ENCODE peak calls at places on chromosome 3, in six cellular contexts. O is thyroid gland; C is left lung; U is endothelial cell of umbilical vein; N is CD4-positive, alpha-beta T cell; I is GM23338. K is an unnamed sample. For H3K27me3, the result is how much of the 10 kb centered on the place peaks cover.

GRCh38 chr3:59422312-59422711 is 372.5 kb upstream of the CFAP20DC start:
- DNase-seq in C (no peak), N (no peak), I (no peak), O (no peak), U (no peak), K (peak)

GRCh38 chr3:10707984-10708868 is 107.8 kb upstream of the SLC6A11 start:
- DNase-seq in N (no peak), O (no peak), I (peak), U (no peak), C (no peak), K (no peak)

GRCh38 chr3:118501152-118501551 is 533.5 kb downstream of the IGSF11 start:
- DNase-seq in I (peak), N (no peak), C (peak), U (peak), O (peak), K (no peak)

GRCh38 chr3:184578822-184579221 is 17.2 kb downstream of the EPHB3 start:
- DNase-seq in U (no peak), N (no peak), I (no peak), C (no peak), O (no peak), K (no peak)

GRCh38 chr3:13543251-13543650 is 5.7 kb upstream of the FBLN2 start:
- DNase-seq in U (no peak), O (peak), N (no peak), C (peak), I (no peak), K (peak)

GRCh38 chr3:119636194-119636593 is 24.2 kb downstream of the POPDC2 start:
- DNase-seq in N (no peak), I (no peak), O (no peak), U (peak), C (no peak), K (no peak)

GRCh38 chr3:194075802-194076460 is 60.0 kb upstream of the HES1 start:
- DNase-seq in C (no peak), O (peak), N (no peak), I (no peak), U (no peak), K (no peak)

GRCh38 chr3:64311424-64311920 is 86.2 kb upstream of the PRICKLE2 start:
- DNase-seq in I (no peak), U (peak), O (no peak), C (no peak), N (no peak), K (no peak)

GRCh38 chr3:24387493-24387892 is 107.2 kb downstream of the THRB start:
- DNase-seq in U (no peak), O (no peak), C (no peak), I (no peak), N (no peak), K (peak)

GRCh38 chr3:115085197-115085865 is 61.8 kb downstream of the ZBTB20 start:
- DNase-seq in I (peak), O (no peak), U (no peak), C (no peak), N (no peak), K (no peak)

GRCh38 chr3:12356996-12357395 is 68.1 kb downstream of the PPARG start:
- DNase-seq in N (no peak), O (no peak), U (no peak), C (peak), I (no peak), K (no peak)

GRCh38 chr3:14847613-14848541 is 29.1 kb downstream of the FGD5 start:
- DNase-seq in N (no peak), O (peak), I (peak), U (peak), C (no peak), K (no peak)

GRCh38 chr3:18740631-18741583 is 315.8 kb upstream of the SATB1 start:
- DNase-seq in I (no peak), O (no peak), N (peak), C (peak), U (no peak), K (no peak)

GRCh38 chr3:84042717-84043116 is 916.1 kb upstream of the CADM2 start:
- DNase-seq in O (no peak), U (no peak), I (no peak), N (no peak), C (no peak), K (no peak)

GRCh38 chr3:21551019-21551418 is 200.0 kb downstream of the ZNF385D start:
- DNase-seq in O (no peak), C (no peak), I (peak), N (no peak), U (no peak), K (no peak)

GRCh38 chr3:152943645-152944044 is 108.7 kb downstream of the P2RY1 start:
- DNase-seq in C (no peak), N (no peak), U (peak), O (no peak), I (no peak), K (no peak)

GRCh38 chr3:103002447-103002846 is 567.6 kb downstream of the ZPLD1 start:
- DNase-seq in N (no peak), I (no peak), C (no peak), O (no peak), U (no peak), K (no peak)

GRCh38 chr3:19811689-19812088 is 122.3 kb downstream of the EFHB start:
- DNase-seq in I (no peak), N (no peak), U (no peak), C (no peak), O (no peak), K (no peak)

GRCh38 chr3:183252973-183253363 is at the start of gene B3GNT5:
- DNase-seq in N (no peak), U (peak), I (peak), O (peak), C (peak), K (no peak)

GRCh38 chr3:46665763-46666470 is 27.6 kb downstream of the ALS2CL start:
- DNase-seq in I (no peak), O (no peak), U (no peak), N (no peak), C (no peak), K (no peak)

GRCh38 chr3:193842029-193842782 is 249.2 kb downstream of the OPA1 start:
- DNase-seq in O (no peak), U (no peak), N (no peak), I (no peak), C (peak), K (no peak)

GRCh38 chr3:172397716-172398405 is 50.4 kb downstream of the GHSR start:
- DNase-seq in I (no peak), U (no peak), N (no peak), O (no peak), C (no peak), K (peak)

GRCh38 chr3:51559266-51559907 is 20.9 kb downstream of the RAD54L2 start:
- DNase-seq in C (no peak), I (no peak), N (no peak), U (no peak), O (peak), K (peak)

GRCh38 chr3:125256675-125257074 is 44.1 kb upstream of the SLC12A8 start:
- DNase-seq in I (no peak), C (no peak), N (no peak), O (no peak), U (no peak), K (no peak)

GRCh38 chr3:76699846-76700245 is 340.1 kb upstream of the ROBO2 start:
- DNase-seq in U (no peak), N (no peak), I (peak), C (no peak), O (no peak), K (no peak)
- H3K27ac ChIP-seq in U (no peak), N (no peak), I (no peak), C (no peak), O (no peak), K (no peak)

GRCh38 chr3:169390310-169390731 is 273.2 kb downstream of the MECOM start:
- DNase-seq in U (peak), O (no peak), C (no peak), I (peak), N (no peak), K (no peak)
- TF ChIP-seq CTCF in U (peak), O (no peak), C (no peak), I (peak), N (no peak), K (peak)

GRCh38 chr3:29344986-29345385 is 64.1 kb downstream of the RBMS3 start:
- DNase-seq in O (no peak), I (no peak), N (no peak), C (no peak), U (no peak), K (no peak)
- H3K27me3 ChIP-seq in O (under half), I (under half), N (under half), C (under half), U (under half), K (under half)

DNA sequence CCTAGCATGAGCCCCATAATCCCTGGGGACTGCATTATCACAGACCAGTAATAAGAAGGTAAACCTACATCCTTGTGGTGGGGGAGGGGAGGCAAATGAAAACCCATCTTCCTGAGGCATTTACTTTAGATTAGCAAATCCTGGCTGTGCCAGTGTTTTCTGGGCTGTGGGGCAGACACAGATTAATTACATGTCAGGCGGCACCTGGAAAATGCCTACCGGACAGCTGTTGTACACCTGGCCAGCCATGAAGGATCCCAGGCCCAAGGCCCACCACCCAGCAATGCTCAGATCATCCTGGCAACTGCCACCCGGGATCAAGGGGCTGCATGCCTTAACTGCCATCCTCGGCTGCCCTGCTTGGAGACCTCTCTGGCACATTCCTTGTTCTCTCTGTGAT is 59.1 kb upstream of the RASA2 start:
- DNase-seq in O (peak), I (no peak), U (no peak), C (no peak), N (no peak), K (no peak)
- H3K27ac ChIP-seq in O (peak), I (no peak), U (no peak), C (peak), N (no peak), K (no peak)

GRCh38 chr3:9362731-9363530 is at the start of gene THUMPD3:
- DNase-seq in O (peak), C (peak), U (peak), N (peak), I (peak), K (peak)
- TF ChIP-seq CTCF in O (no peak), C (no peak), U (no peak), N (peak), I (no peak), K (no peak)

DNA sequence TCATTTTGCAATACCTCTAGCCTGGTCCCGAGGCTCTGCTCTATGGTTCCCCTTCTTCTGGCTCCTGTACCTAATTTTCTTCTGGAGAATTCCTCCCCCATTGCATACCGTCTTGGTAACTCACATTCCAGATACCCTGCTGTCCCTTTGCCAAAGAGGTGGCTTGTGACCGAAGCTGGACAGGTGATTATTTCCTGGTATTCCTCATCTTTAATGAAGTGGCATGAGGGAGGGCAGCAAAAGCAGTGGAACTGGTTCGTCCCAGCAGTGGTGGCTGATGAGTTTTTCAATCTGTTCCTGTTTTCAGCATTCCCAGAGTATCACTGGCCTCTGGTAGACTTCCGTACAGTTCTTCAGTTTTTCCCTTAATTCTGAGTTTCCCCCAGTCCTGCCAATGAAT is 186.2 kb upstream of the CADPS start:
- DNase-seq in N (no peak), U (no peak), C (no peak), O (no peak), I (peak), K (no peak)
- H3K27me3 ChIP-seq in N (under half), U (under half), C (under half), O (under half), I (under half), K (under half)

K was measured in brain microvascular endothelial cell.